ENCODE peak calls at places on chromosomes 16 and 17, in five cellular contexts. M is epithelial cell of proximal tubule; F is heart left ventricle; Y is head of caudate nucleus; I is activated CD4-positive, alpha-beta T cell treated with anti-CD3 and anti-CD28 coated beads, Interleukin-2, amount 50 U/mL, for 1 hour. C is an unnamed sample.

GRCh38 chr17:39174907-39175694 is 9.1 kb upstream of the ARL5C start:
- DNase-seq in M (no peak), F (peak; percentile 84), Y (peak; percentile 80), I (peak; percentile 80), C (peak; percentile 30)

GRCh38 chr17:10907370-10907769 is 69.5 kb upstream of the PIRT start:
- DNase-seq in Y (no peak), M (no peak), F (peak; percentile 62), I (no peak), C (no peak)

GRCh38 chr17:74336307-74336706 is 10.3 kb downstream of the KIF19 start:
- DNase-seq in M (no peak), Y (no peak), F (no peak), I (no peak), C (no peak)

GRCh38 chr17:77318021-77318420 is 177.3 kb downstream of the SEC14L1 start:
- DNase-seq in Y (no peak), M (no peak), I (no peak), F (peak; percentile 29), C (no peak)

GRCh38 chr16:85639529-85640253 is 26.6 kb downstream of the GSE1 start:
- DNase-seq in M (no peak), F (peak; percentile 86), I (no peak), Y (peak; percentile 71), C (peak; percentile 81)

GRCh38 chr17:6420173-6420641 is 14.7 kb downstream of the AIPL1 start:
- DNase-seq in M (no peak), F (no peak), I (peak; percentile 16), Y (no peak), C (no peak)

GRCh38 chr17:34997355-34997862 is 17.1 kb downstream of the LIG3 start:
- DNase-seq in Y (no peak), F (no peak), M (peak; percentile 51), I (no peak), C (no peak)

GRCh38 chr16:23700093-23700492 is 12.9 kb downstream of the ERN2 start:
- DNase-seq in F (no peak), Y (no peak), I (no peak), M (no peak), C (no peak)

GRCh38 chr17:56681561-56682266 is 88.2 kb downstream of the NOG start:
- DNase-seq in Y (no peak), I (no peak), M (peak; percentile 96), F (no peak), C (no peak)

GRCh38 chr16:85258616-85259015 is 146.3 kb upstream of the CIBAR2 start:
- DNase-seq in F (no peak), M (no peak), I (no peak), Y (no peak), C (peak; percentile 50)

GRCh38 chr16:31869511-31870201 is 4.0 kb upstream of the ZNF267 start:
- DNase-seq in F (no peak), I (peak; percentile 66), M (peak; percentile 67), Y (peak; percentile 56), C (no peak)

GRCh38 chr16:82178352-82178751 is 8.3 kb upstream of the MPHOSPH6 start:
- DNase-seq in F (no peak), M (no peak), Y (no peak), I (no peak), C (no peak)

GRCh38 chr17:50634123-50634914 is at the start of gene ABCC3:
- DNase-seq in Y (no peak), I (no peak), M (no peak), F (no peak), C (no peak)

GRCh38 chr17:29589524-29590260 is at the start of gene GIT1:
- DNase-seq in Y (peak; percentile 86), F (peak; percentile 94), M (no peak), I (peak; percentile 76), C (peak; percentile 80)

GRCh38 chr16:2428051-2428786 is 1.0 kb upstream of the CCNF start:
- DNase-seq in F (no peak), Y (no peak), I (peak; percentile 11), M (no peak), C (no peak)

GRCh38 chr16:24858219-24859041 is 12.7 kb downstream of the SLC5A11 start:
- DNase-seq in Y (peak; percentile 53), M (no peak), I (peak; percentile 46), F (peak; percentile 68), C (no peak)

GRCh38 chr17:62919388-62919787 is 46.6 kb upstream of the TANC2 start:
- DNase-seq in F (no peak), Y (no peak), M (no peak), I (no peak), C (no peak)

GRCh38 chr16:6218855-6219254 is 1113.8 kb upstream of the RBFOX1 start:
- DNase-seq in I (no peak), M (no peak), Y (no peak), F (no peak), C (no peak)

GRCh38 chr16:58116046-58116445 is 13.1 kb downstream of the CFAP20 start:
- DNase-seq in Y (no peak), F (no peak), I (no peak), M (no peak), C (no peak)

GRCh38 chr16:1583180-1583579 is 28.7 kb downstream of the IFT140 start:
- DNase-seq in Y (no peak), F (no peak), I (no peak), M (no peak), C (no peak)

GRCh38 chr17:71378741-71379140 is 742.1 kb upstream of the SOX9 start:
- DNase-seq in Y (no peak), M (no peak), I (no peak), F (no peak), C (no peak)

GRCh38 chr16:50153648-50154368 is 702 bp downstream of the TENT4B start:
- DNase-seq in Y (no peak), M (no peak), I (peak; percentile 39), F (peak; percentile 75), C (no peak)

GRCh38 chr17:72119280-72119962 is 1.4 kb upstream of the SOX9 start:
- DNase-seq in M (no peak), F (no peak), I (no peak), Y (no peak), C (no peak)

GRCh38 chr16:82784567-82784956 is 157.8 kb downstream of the CDH13 start:
- DNase-seq in I (no peak), F (no peak), Y (no peak), M (no peak), C (no peak)

GRCh38 chr16:78474762-78475161 is 375.3 kb downstream of the WWOX start:
- DNase-seq in I (no peak), Y (no peak), M (no peak), F (no peak), C (no peak)

GRCh38 chr17:27895110-27895895 is 2.1 kb upstream of the LYRM9 start:
- DNase-seq in M (no peak), I (no peak), Y (no peak), F (no peak), C (no peak)

GRCh38 chr17:7712111-7712771 is 5.3 kb upstream of the DNAH2 start:
- DNase-seq in M (no peak), I (no peak), Y (peak; percentile 39), F (no peak), C (no peak)

GRCh38 chr17:30113213-30113612 is 3.4 kb upstream of the NSRP1 start:
- DNase-seq in M (no peak), Y (no peak), I (no peak), F (no peak), C (no peak)

GRCh38 chr16:11485676-11486075 is 101.0 kb downstream of the LITAF start:
- DNase-seq in I (no peak), Y (no peak), M (no peak), F (no peak), C (no peak)

GRCh38 chr16:1428511-1428910 is 2.4 kb upstream of the PERCC1 start:
- DNase-seq in Y (peak; percentile 26), F (no peak), I (peak; percentile 25), M (no peak), C (no peak)

GRCh38 chr17:40348562-40349476 is 15.7 kb downstream of the GJD3 start:
- DNase-seq in I (no peak), Y (peak; percentile 77), F (peak; percentile 83), M (no peak), C (peak; percentile 85)

GRCh38 chr17:28482551-28483199 is 9.2 kb downstream of the SLC13A2 start:
- DNase-seq in Y (no peak), F (no peak), I (no peak), M (no peak), C (no peak)

GRCh38 chr17:44004761-44005526 is 522 bp downstream of the NAGS start:
- DNase-seq in Y (no peak), M (no peak), F (peak; percentile 70), I (no peak), C (no peak)

GRCh38 chr16:17062676-17063075 is 408.1 kb downstream of the XYLT1 start:
- DNase-seq in M (no peak), F (no peak), I (no peak), Y (no peak), C (no peak)

GRCh38 chr16:85123891-85124635 is 11.8 kb upstream of the CIBAR2 start:
- DNase-seq in I (no peak), Y (no peak), M (no peak), F (peak; percentile 80), C (no peak)

GRCh38 chr17:76547183-76547641 is 7.4 kb downstream of the PRCD start:
- DNase-seq in I (peak; percentile 43), F (no peak), Y (peak; percentile 88), M (no peak), C (peak; percentile 69)